ENCODE peak calls at places on chromosomes 7 and 10, in eight cellular contexts. P is HEK293T; O is kidney tubule cell; M is CD8-positive, alpha-beta T cell; F is choroid plexus epithelial cell; V is psoas muscle; J is brain microvascular endothelial cell; Y is B cell. G is an unnamed sample.
A peak's percentile ranks its signal among the peaks of the same experiment; 100 is the strongest.

GRCh38 chr10:118531105-118531851 is 64.2 kb downstream of the PRLHR start:
- DNase-seq in P (no peak), O (no peak), M (no peak), F (no peak), V (peak; percentile 16), J (no peak), Y (no peak), G (no peak)

GRCh38 chr10:126955396-126955795 is 50.2 kb downstream of the DOCK1 start:
- DNase-seq in P (no peak), O (peak; percentile 17), M (no peak), F (no peak), V (no peak), J (no peak), Y (no peak), G (no peak)

GRCh38 chr7:159175792-159176191 is 31.1 kb upstream of the VIPR2 start:
- DNase-seq in P (no peak), O (no peak), M (no peak), F (no peak), V (no peak), J (no peak), Y (no peak), G (no peak)

GRCh38 chr10:47311900-47312662 is 10.2 kb upstream of the GDF2 start:
- DNase-seq in P (peak; percentile 79), O (peak; percentile 78), M (peak; percentile 81), F (peak; percentile 79), V (peak; percentile 83), J (peak; percentile 66), Y (peak; percentile 74), G (peak; percentile 35)

GRCh38 chr7:19215421-19215820 is 70.2 kb upstream of the FERD3L start:
- DNase-seq in P (no peak), O (no peak), M (no peak), F (peak; percentile 94), V (no peak), J (peak; percentile 77), Y (no peak), G (peak; percentile 15)

GRCh38 chr10:99836711-99837110 is 54.3 kb downstream of the ABCC2 start:
- DNase-seq in P (no peak), O (no peak), M (no peak), F (no peak), V (no peak), J (no peak), Y (no peak), G (no peak)

GRCh38 chr10:62323751-62324150 is 50.4 kb upstream of the ZNF365 start:
- DNase-seq in P (no peak), O (peak; percentile 21), M (no peak), F (peak; percentile 5), V (no peak), J (no peak), Y (no peak), G (no peak)

GRCh38 chr10:69650589-69651261 is 20.7 kb downstream of the FAM241B start:
- DNase-seq in P (no peak), O (no peak), M (no peak), F (no peak), V (no peak), J (no peak), Y (no peak), G (no peak)

GRCh38 chr7:5594616-5595544 is 171.2 kb upstream of the TNRC18 start:
- DNase-seq in P (peak; percentile 52), O (peak; percentile 38), M (no peak), F (peak; percentile 44), V (no peak), J (peak; percentile 17), Y (no peak), G (no peak)

GRCh38 chr7:151059362-151060112 is at the start of gene SLC4A2:
- DNase-seq in P (peak; percentile 94), O (peak; percentile 82), M (peak; percentile 73), F (peak; percentile 74), V (peak; percentile 88), J (peak; percentile 42), Y (peak; percentile 71), G (no peak)

GRCh38 chr10:117137031-117137910 is 799 bp downstream of the VAX1 start:
- DNase-seq in P (peak; percentile 84), O (peak; percentile 35), M (no peak), F (peak; percentile 8), V (no peak), J (no peak), Y (no peak), G (no peak)

GRCh38 chr10:121942749-121943148 is 14.9 kb upstream of the ATE1 start:
- DNase-seq in P (no peak), O (peak; percentile 50), M (no peak), F (peak; percentile 92), V (no peak), J (peak; percentile 91), Y (no peak), G (peak; percentile 45)

GRCh38 chr7:31067491-31067890 is 15.4 kb downstream of the ADCYAP1R1 start:
- DNase-seq in P (no peak), O (no peak), M (no peak), F (no peak), V (no peak), J (no peak), Y (no peak), G (no peak)

GRCh38 chr10:115846528-115846927 is 426.5 kb downstream of the GFRA1 start:
- DNase-seq in P (no peak), O (no peak), M (no peak), F (no peak), V (no peak), J (no peak), Y (no peak), G (no peak)

GRCh38 chr7:116809636-116810266 is 52.6 kb upstream of the CAPZA2 start:
- DNase-seq in P (peak; percentile 36), O (peak; percentile 75), M (no peak), F (peak; percentile 87), V (no peak), J (peak; percentile 42), Y (peak; percentile 46), G (peak; percentile 43)

GRCh38 chr10:77975086-77975666 is 48.6 kb upstream of the DLG5 start:
- DNase-seq in P (no peak), O (no peak), M (no peak), F (no peak), V (no peak), J (no peak), Y (no peak), G (no peak)

G was measured in AG09319.